ENCODE peak calls at places on chromosome 12, in six cellular contexts. One of them, this sample, is unnamed.

GRCh38 chr12:95286713-95287112 is 69.1 kb downstream of the VEZT start:
- DNase-seq in HS-27A: no peak
- DNase-seq in left lobe of liver: no peak
- DNase-seq in SW480: no peak
- DNase-seq in GM04504: no peak
- DNase-seq in body of pancreas: no peak
- DNase-seq in this sample: no peak

GRCh38 chr12:85356596-85357385 is 76.8 kb downstream of the ALX1 start:
- DNase-seq in GM04504: no peak
- DNase-seq in HS-27A: no peak
- DNase-seq in SW480: no peak
- DNase-seq in left lobe of liver: no peak
- DNase-seq in body of pancreas: no peak
- DNase-seq in this sample: no peak

GRCh38 chr12:19388131-19388549 is 51.2 kb upstream of the AEBP2 start:
- DNase-seq in body of pancreas: no peak
- DNase-seq in HS-27A: no peak
- DNase-seq in left lobe of liver: no peak
- DNase-seq in GM04504: peak
- DNase-seq in SW480: no peak
- DNase-seq in this sample: no peak

GRCh38 chr12:44285321-44285720 is 449.4 kb downstream of the TMEM117 start:
- DNase-seq in body of pancreas: no peak
- DNase-seq in SW480: no peak
- DNase-seq in GM04504: no peak
- DNase-seq in left lobe of liver: no peak
- DNase-seq in HS-27A: no peak
- DNase-seq in this sample: no peak

GRCh38 chr12:29048787-29049186 is 100.3 kb upstream of the FAR2 start:
- DNase-seq in body of pancreas: no peak
- DNase-seq in GM04504: no peak
- DNase-seq in SW480: no peak
- DNase-seq in left lobe of liver: no peak
- DNase-seq in HS-27A: no peak
- DNase-seq in this sample: no peak

GRCh38 chr12:108938247-108938924 is 58.5 kb downstream of the DAO start:
- DNase-seq in body of pancreas: no peak
- DNase-seq in HS-27A: no peak
- DNase-seq in SW480: no peak
- DNase-seq in left lobe of liver: no peak
- DNase-seq in GM04504: no peak
- DNase-seq in this sample: no peak

GRCh38 chr12:5923043-5923605 is 21.9 kb downstream of the ANO2 start:
- DNase-seq in HS-27A: no peak
- DNase-seq in left lobe of liver: no peak
- DNase-seq in GM04504: no peak
- DNase-seq in body of pancreas: no peak
- DNase-seq in SW480: no peak
- DNase-seq in this sample: no peak

GRCh38 chr12:70190252-70191010 is 52.8 kb upstream of the CNOT2 start:
- DNase-seq in left lobe of liver: no peak
- DNase-seq in body of pancreas: no peak
- DNase-seq in SW480: no peak
- DNase-seq in HS-27A: peak
- DNase-seq in GM04504: no peak
- DNase-seq in this sample: no peak

GRCh38 chr12:132711169-132711843 is 664 bp downstream of the PGAM5 start:
- DNase-seq in GM04504: no peak
- DNase-seq in SW480: peak
- DNase-seq in body of pancreas: no peak
- DNase-seq in HS-27A: no peak
- DNase-seq in left lobe of liver: peak
- DNase-seq in this sample: no peak

GRCh38 chr12:116559330-116560080 is at the start of gene MAP1LC3B2:
- DNase-seq in left lobe of liver: peak
- DNase-seq in GM04504: peak
- DNase-seq in HS-27A: peak
- DNase-seq in body of pancreas: peak
- DNase-seq in SW480: peak
- DNase-seq in this sample: peak

GRCh38 chr12:101698782-101699347 is 1.4 kb downstream of the CHPT1 start:
- DNase-seq in GM04504: no peak
- DNase-seq in HS-27A: no peak
- DNase-seq in body of pancreas: no peak
- DNase-seq in SW480: peak
- DNase-seq in left lobe of liver: no peak
- DNase-seq in this sample: peak

GRCh38 chr12:46676797-46677520 is 148.8 kb downstream of the SLC38A4 start:
- DNase-seq in HS-27A: no peak
- DNase-seq in GM04504: no peak
- DNase-seq in SW480: no peak
- DNase-seq in left lobe of liver: no peak
- DNase-seq in body of pancreas: no peak
- DNase-seq in this sample: no peak

GRCh38 chr12:57046947-57047890 is 2.7 kb downstream of the MYO1A start:
- DNase-seq in SW480: no peak
- DNase-seq in body of pancreas: no peak
- DNase-seq in left lobe of liver: no peak
- DNase-seq in HS-27A: no peak
- DNase-seq in GM04504: no peak
- DNase-seq in this sample: no peak

GRCh38 chr12:11861155-11861863 is 209.4 kb upstream of the BCL2L14 start:
- DNase-seq in SW480: no peak
- DNase-seq in HS-27A: no peak
- DNase-seq in GM04504: no peak
- DNase-seq in body of pancreas: no peak
- DNase-seq in left lobe of liver: no peak
- DNase-seq in this sample: no peak

GRCh38 chr12:51683763-51684357 is 92.8 kb downstream of the SCN8A start:
- DNase-seq in SW480: peak
- DNase-seq in GM04504: no peak
- DNase-seq in left lobe of liver: no peak
- DNase-seq in body of pancreas: peak
- DNase-seq in HS-27A: no peak
- DNase-seq in this sample: no peak

GRCh38 chr12:51900323-51900889 is 6.9 kb upstream of the ACVRL1 start:
- DNase-seq in body of pancreas: no peak
- DNase-seq in SW480: no peak
- DNase-seq in left lobe of liver: peak
- DNase-seq in GM04504: no peak
- DNase-seq in HS-27A: no peak
- DNase-seq in this sample: no peak

GRCh38 chr12:53974084-53975018 is at the start of gene HOTAIR:
- DNase-seq in SW480: peak
- DNase-seq in GM04504: no peak
- DNase-seq in body of pancreas: peak
- DNase-seq in left lobe of liver: no peak
- DNase-seq in HS-27A: no peak
- DNase-seq in this sample: peak

GRCh38 chr12:117882181-117882580 is 86.6 kb downstream of the KSR2 start:
- DNase-seq in SW480: peak
- DNase-seq in GM04504: no peak
- DNase-seq in body of pancreas: no peak
- DNase-seq in left lobe of liver: no peak
- DNase-seq in HS-27A: no peak
- DNase-seq in this sample: no peak

GRCh38 chr12:105420659-105421240 is 90.3 kb downstream of the C12orf75 start:
- DNase-seq in left lobe of liver: peak
- DNase-seq in SW480: peak
- DNase-seq in GM04504: peak
- DNase-seq in body of pancreas: peak
- DNase-seq in HS-27A: no peak
- DNase-seq in this sample: peak

GRCh38 chr12:102334765-102335164 is 137.1 kb upstream of the PMCH start:
- DNase-seq in left lobe of liver: no peak
- DNase-seq in SW480: no peak
- DNase-seq in body of pancreas: no peak
- DNase-seq in HS-27A: no peak
- DNase-seq in GM04504: no peak
- DNase-seq in this sample: no peak

GRCh38 chr12:94169966-94170689 is 21.8 kb downstream of the PLXNC1 start:
- DNase-seq in HS-27A: no peak
- DNase-seq in left lobe of liver: no peak
- DNase-seq in GM04504: no peak
- DNase-seq in body of pancreas: no peak
- DNase-seq in SW480: no peak
- DNase-seq in this sample: no peak

GRCh38 chr12:104677441-104678089 is 220.8 kb downstream of the CHST11 start:
- DNase-seq in SW480: no peak
- DNase-seq in HS-27A: no peak
- DNase-seq in body of pancreas: no peak
- DNase-seq in left lobe of liver: no peak
- DNase-seq in GM04504: no peak
- DNase-seq in this sample: no peak

GRCh38 chr12:47590771-47591368 is 115.0 kb downstream of the RPAP3 start:
- DNase-seq in SW480: no peak
- DNase-seq in left lobe of liver: no peak
- DNase-seq in HS-27A: no peak
- DNase-seq in GM04504: no peak
- DNase-seq in body of pancreas: no peak
- DNase-seq in this sample: no peak

GRCh38 chr12:116867523-116867922 is 13.7 kb downstream of the HRK start:
- DNase-seq in SW480: no peak
- DNase-seq in body of pancreas: no peak
- DNase-seq in HS-27A: no peak
- DNase-seq in GM04504: no peak
- DNase-seq in left lobe of liver: no peak
- DNase-seq in this sample: no peak

GRCh38 chr12:13390381-13390856 is 193.9 kb downstream of the EMP1 start:
- DNase-seq in body of pancreas: peak
- DNase-seq in GM04504: peak
- DNase-seq in SW480: peak
- DNase-seq in HS-27A: peak
- DNase-seq in left lobe of liver: peak
- DNase-seq in this sample: peak

GRCh38 chr12:110224379-110225304 is 56.4 kb upstream of the ATP2A2 start:
- DNase-seq in SW480: no peak
- DNase-seq in HS-27A: no peak
- DNase-seq in body of pancreas: no peak
- DNase-seq in left lobe of liver: no peak
- DNase-seq in GM04504: peak
- DNase-seq in this sample: no peak

GRCh38 chr12:16359512-16360491 is 12.4 kb downstream of the MGST1 start:
- DNase-seq in HS-27A: no peak
- DNase-seq in SW480: no peak
- DNase-seq in left lobe of liver: peak
- DNase-seq in GM04504: no peak
- DNase-seq in body of pancreas: peak
- DNase-seq in this sample: no peak

GRCh38 chr12:54154708-54155316 is 34.0 kb downstream of the SMUG1 start:
- DNase-seq in SW480: no peak
- DNase-seq in GM04504: no peak
- DNase-seq in body of pancreas: no peak
- DNase-seq in left lobe of liver: no peak
- DNase-seq in HS-27A: no peak
- DNase-seq in this sample: no peak

GRCh38 chr12:130826151-130826801 is 12.8 kb downstream of the STX2 start:
- DNase-seq in body of pancreas: peak
- DNase-seq in HS-27A: peak
- DNase-seq in left lobe of liver: no peak
- DNase-seq in GM04504: no peak
- DNase-seq in SW480: peak
- DNase-seq in this sample: peak

This sample was measured in H54.